ENCODE peak calls at places on chromosomes 1 and 21, in four cellular contexts. N is H1, T is HCT116, C is HepG2. Y is an unnamed sample.

GRCh38 chr1:173503391-173503790 is 26.3 kb downstream of the PRDX6 start:
- DNase-seq in N (no peak), T (no peak), C (peak), Y (no peak)

GRCh38 chr1:16006552-16007485 is 2.8 kb downstream of the SRARP start:
- DNase-seq in N (no peak), T (peak), C (peak), Y (peak)

GRCh38 chr1:155969377-155969791 is 9.0 kb downstream of the ARHGEF2 start:
- DNase-seq in N (no peak), T (no peak), C (no peak), Y (no peak)

GRCh38 chr1:93992954-93993353 is 83.7 kb upstream of the GCLM start:
- DNase-seq in N (no peak), T (no peak), C (no peak), Y (no peak)

GRCh38 chr1:69585666-69586065 is 17.9 kb downstream of the LRRC7 start:
- DNase-seq in N (no peak), T (no peak), C (no peak), Y (no peak)

GRCh38 chr1:223713546-223714420 is 1.4 kb downstream of the CAPN2 start:
- DNase-seq in N (no peak), T (peak), C (no peak), Y (no peak)

GRCh38 chr1:111990878-111991760 is 1.7 kb upstream of the KCND3 start:
- DNase-seq in N (peak), T (peak), C (peak), Y (peak)

GRCh38 chr1:63787875-63788274 is 14.1 kb downstream of the ROR1 start:
- DNase-seq in N (no peak), T (no peak), C (no peak), Y (no peak)

GRCh38 chr21:36656138-36656537 is 42.8 kb upstream of the SIM2 start:
- DNase-seq in N (no peak), T (no peak), C (no peak), Y (no peak)

GRCh38 chr1:36775716-36776115 is 258.6 kb downstream of the GRIK3 start:
- DNase-seq in N (no peak), T (no peak), C (no peak), Y (no peak)

GRCh38 chr1:110438883-110439282 is 12.1 kb upstream of the PROK1 start:
- DNase-seq in N (no peak), T (no peak), C (no peak), Y (no peak)

GRCh38 chr1:247562169-247562568 is 13.2 kb downstream of the GCSAML start:
- DNase-seq in N (no peak), T (no peak), C (no peak), Y (no peak)

GRCh38 chr1:244653439-244654283 is 735 bp downstream of the DESI2 start:
- DNase-seq in N (no peak), T (no peak), C (peak), Y (peak)

GRCh38 chr1:247114351-247115140 is 10.4 kb upstream of the ZNF669 start:
- DNase-seq in N (no peak), T (no peak), C (no peak), Y (no peak)

GRCh38 chr21:34598931-34599400 is 15.9 kb downstream of the RCAN1 start:
- DNase-seq in N (no peak), T (peak), C (no peak), Y (no peak)

GRCh38 chr1:154483941-154484803 is 17.8 kb upstream of the TDRD10 start:
- DNase-seq in N (no peak), T (no peak), C (no peak), Y (no peak)

GRCh38 chr1:232385221-232385620 is 244.7 kb downstream of the SIPA1L2 start:
- DNase-seq in N (no peak), T (no peak), C (no peak), Y (no peak)

GRCh38 chr1:202165267-202165941 is 5.0 kb upstream of the PTPN7 start:
- DNase-seq in N (no peak), T (no peak), C (no peak), Y (no peak)

GRCh38 chr1:234144866-234145265 is 228.4 kb upstream of the COA6 start:
- DNase-seq in N (no peak), T (no peak), C (no peak), Y (no peak)

GRCh38 chr1:40977721-40978120 is 1.8 kb upstream of the CTPS1 start:
- DNase-seq in N (no peak), T (no peak), C (no peak), Y (no peak)

GRCh38 chr1:237685553-237685952 is 205.2 kb downstream of the ZP4 start:
- DNase-seq in N (no peak), T (no peak), C (no peak), Y (no peak)

GRCh38 chr1:20589331-20590312 is 725 bp downstream of the CDA start:
- DNase-seq in N (no peak), T (no peak), C (no peak), Y (no peak)

DNA sequence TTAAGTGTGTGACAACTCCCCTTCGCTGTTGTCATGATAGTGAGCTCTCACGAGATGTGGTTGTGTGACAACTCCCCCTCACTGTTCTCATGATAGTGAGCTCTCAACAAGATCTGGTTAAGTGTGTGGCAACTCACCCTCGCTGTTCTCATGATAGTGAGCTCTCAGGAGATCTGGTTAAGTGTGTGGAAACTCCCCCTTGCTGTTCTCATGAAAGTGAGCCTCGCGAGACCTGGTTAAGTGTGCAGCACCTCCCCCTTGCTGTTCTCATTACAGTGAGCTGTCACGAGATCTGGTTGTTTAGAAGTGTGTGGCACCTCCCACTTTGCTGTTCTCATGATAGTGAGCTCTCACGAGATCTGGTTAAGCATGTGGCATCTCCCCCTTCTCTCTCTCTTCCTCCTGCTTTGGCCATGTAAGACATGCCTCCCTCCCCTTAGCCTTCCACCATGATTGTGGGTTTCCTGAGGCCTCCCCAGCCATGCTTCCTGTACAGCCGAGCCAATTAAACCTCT is 25.1 kb upstream of the LSS start:
- DNase-seq in N (no peak), T (no peak), C (no peak), Y (no peak)
- TF ChIP-seq JUND in N (no peak), T (no peak), C (no peak), Y (no peak)

DNA sequence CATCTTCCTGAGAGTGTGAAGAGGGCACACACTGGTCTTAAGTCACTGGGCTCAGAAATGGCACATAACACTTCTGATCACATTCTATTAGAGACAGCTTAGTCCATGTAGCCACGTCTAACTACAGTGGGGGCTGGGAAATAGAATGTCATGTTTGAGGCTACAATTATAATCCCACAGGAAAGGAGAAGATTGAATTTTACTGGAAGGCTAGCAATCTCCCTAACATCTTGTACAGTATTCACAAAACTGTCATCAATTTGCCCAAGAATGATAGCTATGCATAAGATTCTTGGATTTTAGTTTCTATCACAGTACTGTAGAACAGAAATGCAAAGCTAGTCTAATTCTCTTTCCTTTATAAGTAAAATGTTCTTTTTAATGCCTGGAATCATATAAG is 12.7 kb upstream of the ZMYM6 start:
- DNase-seq in N (no peak), T (no peak), C (no peak), Y (no peak)
- TF ChIP-seq JUND in N (no peak), T (no peak), C (no peak), Y (no peak)

DNA sequence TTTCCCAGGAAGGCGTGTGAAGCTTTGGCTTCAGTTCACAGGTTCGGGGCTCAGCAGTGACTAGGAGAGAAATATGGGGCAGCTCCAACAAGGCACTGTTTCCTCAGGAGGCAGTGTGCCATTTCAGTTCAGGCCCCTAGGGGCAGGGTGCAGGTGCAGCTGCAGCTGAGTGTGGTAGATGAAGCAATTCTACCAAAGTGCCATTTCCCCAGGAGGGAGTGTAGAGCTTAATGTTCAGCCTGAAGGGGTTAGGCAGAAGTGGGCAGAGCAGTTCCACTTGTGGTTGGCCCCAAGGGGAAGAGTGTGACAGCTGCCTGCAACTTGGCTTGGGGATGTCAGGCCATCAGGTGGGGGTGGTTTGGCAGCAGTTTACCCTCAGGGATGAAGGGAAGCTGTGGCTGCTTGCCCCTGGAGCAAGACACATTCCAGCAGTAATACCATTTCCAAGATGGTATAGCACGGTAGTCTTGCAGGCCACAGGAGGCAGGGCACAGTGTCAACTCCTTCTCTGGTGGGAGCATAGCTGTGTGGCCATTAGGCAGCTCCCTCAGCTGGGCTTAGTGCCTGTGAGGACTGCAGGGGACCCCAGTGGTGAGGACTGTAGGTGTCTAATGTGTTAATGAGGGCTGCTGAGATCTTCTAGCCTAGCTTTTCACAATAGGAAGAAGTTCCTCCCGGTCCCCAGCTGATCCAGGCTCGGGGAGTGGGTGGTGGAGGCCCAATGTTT is 34.7 kb downstream of the RGSL1 start:
- DNase-seq in N (peak), T (peak), C (no peak), Y (peak)
- TF ChIP-seq JUND in N (no peak), T (no peak), C (no peak), Y (no peak)

DNA sequence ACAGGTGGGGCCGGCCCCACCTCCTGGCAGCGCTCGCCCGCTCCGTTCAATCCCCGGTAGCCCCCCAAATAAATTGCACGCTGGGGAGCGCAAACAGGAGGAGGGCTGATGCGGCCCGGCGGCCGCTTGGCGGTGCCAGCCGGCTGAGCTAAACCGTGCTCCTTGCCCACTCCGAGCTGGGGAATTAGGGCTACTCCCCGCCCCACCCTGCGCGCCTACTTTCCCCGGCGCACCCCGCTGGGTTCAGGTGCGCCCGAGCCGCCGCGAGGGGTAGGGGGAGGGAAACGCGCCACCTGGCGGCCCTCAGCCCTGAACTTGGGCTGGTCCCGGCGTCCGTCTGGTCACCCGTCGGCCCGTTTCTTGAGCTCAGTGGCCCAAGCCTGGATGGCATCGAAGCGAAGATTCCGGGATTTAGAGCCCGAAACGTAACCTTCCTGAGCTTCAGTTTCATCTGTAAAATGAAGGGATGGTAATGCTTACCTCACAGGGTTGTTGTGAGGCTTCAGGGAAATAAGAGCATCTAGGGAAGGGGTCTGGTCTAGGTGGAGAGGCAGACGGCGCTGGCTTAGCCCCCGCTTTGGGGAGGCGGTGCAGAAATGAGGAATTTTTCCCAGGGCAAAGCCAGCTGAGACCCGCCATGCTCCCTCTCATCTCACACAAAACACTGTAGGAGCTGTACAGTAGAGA is 547 bp upstream of the MYCL start:
- DNase-seq in N (peak), T (peak), C (peak), Y (peak)
- TF ChIP-seq JUND in N (no peak), T (no peak), C (no peak), Y (no peak)

DNA sequence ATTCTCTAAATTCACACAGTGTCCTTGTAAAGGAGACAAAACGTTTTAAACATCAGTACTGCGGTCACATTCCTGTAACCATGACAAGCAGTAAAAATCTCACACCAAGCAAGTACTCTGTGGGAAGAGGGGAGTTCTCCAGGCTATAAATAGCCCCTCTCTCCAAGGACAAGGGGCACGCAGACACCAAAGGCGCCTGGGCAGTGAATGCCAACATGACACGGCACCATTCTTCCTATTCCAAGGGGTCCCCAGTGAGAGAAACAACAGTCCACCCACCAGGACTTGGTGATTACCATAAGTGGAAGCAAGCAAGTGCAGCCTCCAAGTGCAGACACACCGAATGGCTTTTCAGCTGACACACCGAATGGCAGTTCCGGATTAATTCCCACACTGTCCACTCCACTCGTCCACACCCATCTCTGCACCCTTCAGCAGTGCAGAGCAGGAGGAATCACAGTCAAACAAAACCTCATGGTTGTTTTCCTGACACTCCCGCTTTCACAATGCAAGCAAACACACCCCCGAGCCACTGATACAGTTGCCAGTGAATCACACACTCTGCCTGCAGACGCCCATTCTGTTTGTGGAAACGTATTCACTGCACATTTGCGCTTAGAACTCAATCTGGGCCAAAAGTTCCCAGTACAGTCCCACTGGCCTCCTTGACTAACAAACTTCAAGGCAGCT is 1.8 kb downstream of the PTTG1IP start:
- DNase-seq in N (no peak), T (no peak), C (peak), Y (peak)
- TF ChIP-seq JUND in N (no peak), T (no peak), C (no peak), Y (no peak)

GRCh38 chr1:206705744-206706297 is 21.1 kb downstream of the MAPKAPK2 start:
- DNase-seq in N (no peak), T (no peak), C (no peak), Y (no peak)
- TF ChIP-seq JUND in N (no peak), T (no peak), C (no peak), Y (no peak)

Y was measured in T47D.